ENCODE peak calls at places on chromosomes 12 and 14, in six cellular contexts. B is heart left ventricle, Z is transverse colon, G is HCT116, L is left ventricle myocardium inferior, F is stomach. H is an unnamed sample.
A peak's percentile ranks its signal among the peaks of the same experiment; 100 is the strongest.

GRCh38 chr12:83015390-83016225 is 328.9 kb downstream of the TMTC2 start:
- DNase-seq in B (no peak), Z (no peak), G (peak; percentile 23), L (no peak), F (peak; percentile 79), H (no peak)

GRCh38 chr12:48681416-48681737 is 661 bp downstream of the KANSL2 start:
- DNase-seq in B (no peak), Z (no peak), G (no peak), L (no peak), F (no peak), H (no peak)

GRCh38 chr12:269216-269615 is 6.6 kb upstream of the SLC6A13 start:
- DNase-seq in B (no peak), Z (no peak), G (no peak), L (no peak), F (no peak), H (no peak)

GRCh38 chr12:53298154-53298553 is 1.3 kb upstream of the MYG1 start:
- DNase-seq in B (no peak), Z (no peak), G (no peak), L (no peak), F (no peak), H (no peak)

GRCh38 chr12:176321-177181 is 37.4 kb downstream of the SLC6A12 start:
- DNase-seq in B (peak; percentile 65), Z (peak; percentile 75), G (no peak), L (no peak), F (peak; percentile 56), H (no peak)

GRCh38 chr12:40031965-40032364 is 73.9 kb downstream of the SLC2A13 start:
- DNase-seq in B (no peak), Z (no peak), G (no peak), L (no peak), F (no peak), H (no peak)

GRCh38 chr12:104604070-104604994 is 147.6 kb downstream of the CHST11 start:
- DNase-seq in B (peak; percentile 75), Z (peak; percentile 47), G (peak; percentile 89), L (peak; percentile 63), F (peak; percentile 49), H (peak; percentile 88)

GRCh38 chr14:90760591-90761316 is 55.5 kb downstream of the TTC7B start:
- DNase-seq in B (no peak), Z (no peak), G (no peak), L (no peak), F (no peak), H (peak; percentile 47)

GRCh38 chr12:94969424-94969823 is 34.1 kb downstream of the NDUFA12 start:
- DNase-seq in B (no peak), Z (no peak), G (no peak), L (no peak), F (no peak), H (no peak)

GRCh38 chr12:50117057-50117622 is 5.1 kb downstream of the COX14 start:
- DNase-seq in B (no peak), Z (no peak), G (no peak), L (no peak), F (no peak), H (no peak)

GRCh38 chr12:30996255-30996654 is 69.7 kb downstream of the TSPAN11 start:
- DNase-seq in B (no peak), Z (no peak), G (no peak), L (no peak), F (no peak), H (no peak)
- H3K4me3 ChIP-seq in B (no peak overlapping the region), Z (no peak overlapping the region), G (no peak overlapping the region), L (no peak overlapping the region), F (no peak overlapping the region), H (no peak overlapping the region)

GRCh38 chr12:34393086-34393820 is 371.0 kb downstream of the ALG10 start:
- DNase-seq in B (peak; percentile 50), Z (no peak), G (no peak), L (peak; percentile 7), F (peak; percentile 14), H (peak; percentile 50)
- H3K9me3 ChIP-seq in B (peaks cover 32% of the 10 kb centered on the region), Z (peaks cover 11% of the 10 kb centered on the region), G (no peaks in the 10 kb centered on the region), L (peaks cover 51% of the 10 kb centered on the region), F (peaks cover 95% of the 10 kb centered on the region), H (peaks cover 8% of the 10 kb centered on the region)

GRCh38 chr12:118855858-118856257 is 125.5 kb upstream of the SRRM4 start:
- DNase-seq in B (no peak), Z (no peak), G (no peak), L (no peak), F (no peak), H (no peak)
- TF ChIP-seq CTCF in B (no peak), Z (no peak), G (no peak), L (no peak), F (no peak), H (no peak)

DNA sequence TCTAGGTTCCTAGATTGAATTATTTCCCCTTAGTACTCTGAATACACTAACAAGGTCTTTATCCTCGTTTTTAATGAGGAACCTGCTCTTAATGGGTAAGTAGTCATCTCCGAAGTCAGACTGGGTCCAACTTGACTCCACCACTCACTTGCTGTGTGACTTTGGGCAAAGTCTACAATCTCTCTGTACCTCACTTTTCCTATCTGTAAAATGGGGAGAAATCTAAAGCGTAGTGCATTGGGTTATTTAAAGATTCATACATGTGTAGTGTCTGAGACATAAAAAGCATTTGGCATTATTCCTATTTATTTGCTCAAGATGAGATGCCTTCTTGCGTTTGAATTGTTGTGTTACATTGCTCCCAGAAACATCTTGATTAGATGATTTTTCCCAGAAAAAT is 51.5 kb downstream of the GTF2A1 start:
- DNase-seq in B (no peak), Z (no peak), G (no peak), L (no peak), F (no peak), H (no peak)
- H3K4me3 ChIP-seq in B (peak overlapping the region; percentile 72), Z (no peak overlapping the region), G (no peak overlapping the region), L (peak overlapping the region; percentile 84), F (peak overlapping the region; percentile 74), H (peak overlapping the region; percentile 48)

DNA sequence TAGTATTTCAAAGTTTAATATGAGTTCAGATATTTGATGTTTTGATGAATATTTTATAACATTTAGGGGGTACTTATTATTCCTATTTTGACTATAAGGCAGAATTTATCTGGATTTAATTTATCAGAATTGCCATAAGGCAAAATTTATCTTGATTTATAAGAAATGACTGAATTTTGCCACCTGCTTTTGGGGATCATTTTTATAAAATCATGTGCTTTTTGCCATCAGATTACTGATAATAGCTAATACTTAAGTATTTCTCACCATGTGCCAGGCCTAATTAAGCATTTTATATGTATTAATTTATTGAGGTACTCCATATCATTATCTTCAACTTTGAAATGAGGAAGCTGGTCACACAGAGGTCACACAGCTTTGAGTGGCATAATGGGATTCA is 423.7 kb downstream of the PRKD1 start:
- DNase-seq in B (no peak), Z (no peak), G (no peak), L (no peak), F (no peak), H (no peak)
- H3K9me3 ChIP-seq in B (no peaks in the 10 kb centered on the region), Z (no peaks in the 10 kb centered on the region), G (peaks cover 36% of the 10 kb centered on the region), L (peaks cover 9% of the 10 kb centered on the region), F (no peaks in the 10 kb centered on the region), H (no peaks in the 10 kb centered on the region)

DNA sequence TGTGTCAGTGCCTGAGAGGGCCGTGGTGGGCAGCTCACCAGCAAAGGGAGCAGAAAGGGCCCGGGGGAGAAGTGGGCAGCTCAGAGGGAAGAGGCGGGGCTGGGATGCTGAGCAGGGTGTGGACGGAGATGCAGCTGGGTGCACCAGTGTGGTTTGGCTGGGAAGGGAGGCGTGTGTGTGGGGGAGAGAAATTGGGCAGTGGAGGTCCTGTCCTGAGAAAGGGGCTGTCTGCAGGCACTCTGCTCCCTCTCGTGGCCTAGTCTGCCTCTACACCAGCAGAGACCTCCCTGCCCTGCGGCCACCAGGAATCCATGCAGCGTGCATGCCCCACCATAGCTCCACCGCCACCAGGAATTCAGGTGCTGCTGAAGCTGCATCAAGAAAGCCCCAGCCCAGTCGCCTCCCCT is 6.4 kb downstream of the TMEM121 start:
- DNase-seq in B (no peak), Z (no peak), G (no peak), L (no peak), F (no peak), H (no peak)
- TF ChIP-seq CTCF in B (no peak), Z (no peak), G (peak; percentile 48), L (peak; percentile 39), F (no peak), H (no peak)

GRCh38 chr14:37599527-37600368 is 4.3 kb downstream of the TTC6 start:
- DNase-seq in B (peak; percentile 43), Z (no peak), G (no peak), L (no peak), F (no peak), H (no peak)
- H3K4me3 ChIP-seq in B (no peak overlapping the region), Z (no peak overlapping the region), G (no peak overlapping the region), L (peak overlapping the region; percentile 42), F (peak overlapping the region; percentile 67), H (no peak overlapping the region)

DNA sequence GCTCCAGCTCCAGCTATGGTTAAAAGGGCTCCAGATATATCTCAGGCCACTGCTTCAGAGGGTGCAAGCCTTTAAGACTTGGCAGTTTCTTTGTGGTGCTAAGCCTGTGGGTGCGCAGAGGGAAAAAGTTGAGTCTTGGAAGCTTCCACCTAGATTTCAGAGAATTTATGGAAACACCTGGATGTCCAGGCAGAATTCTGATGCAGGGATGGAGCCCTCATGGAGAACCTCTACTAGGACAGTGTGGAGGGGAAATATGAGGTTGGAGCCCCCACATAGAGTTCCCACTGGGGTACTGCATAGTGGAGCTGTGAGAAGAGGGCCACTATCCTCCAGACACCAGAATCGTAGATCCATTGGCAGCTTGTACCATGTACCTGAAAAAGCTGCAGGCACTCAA is 69.9 kb downstream of the SDR9C7 start:
- DNase-seq in B (no peak), Z (no peak), G (no peak), L (no peak), F (no peak), H (no peak)
- H3K9me3 ChIP-seq in B (peaks cover 52% of the 10 kb centered on the region), Z (peaks cover 45% of the 10 kb centered on the region), G (peaks cover 19% of the 10 kb centered on the region), L (peaks cover 79% of the 10 kb centered on the region), F (peaks cover 38% of the 10 kb centered on the region), H (peaks cover 15% of the 10 kb centered on the region)

DNA sequence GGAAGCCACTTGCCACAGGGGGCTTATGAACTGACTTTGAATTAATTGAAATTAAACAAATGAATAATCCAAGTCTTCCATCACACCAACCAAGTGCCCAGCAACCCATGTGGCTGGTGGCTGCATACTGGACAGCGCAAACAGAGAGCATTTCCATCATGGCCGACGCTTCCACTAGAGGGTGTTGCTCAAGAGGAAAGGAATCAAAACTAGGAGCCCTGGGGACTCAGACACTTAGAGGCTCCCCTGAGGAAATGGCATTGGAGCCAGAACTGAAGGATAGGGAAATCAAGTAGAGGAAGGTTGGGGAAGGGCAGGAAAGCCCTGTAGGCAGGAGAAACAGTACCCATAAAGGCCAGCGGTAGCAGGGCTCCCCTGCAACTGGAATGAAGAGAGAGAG is 50.6 kb upstream of the NUAK1 start:
- DNase-seq in B (no peak), Z (no peak), G (no peak), L (no peak), F (no peak), H (no peak)
- TF ChIP-seq CTCF in B (no peak), Z (no peak), G (peak; percentile 22), L (no peak), F (no peak), H (no peak)

GRCh38 chr12:71594214-71594948 is 69.3 kb downstream of the ZFC3H1 start:
- DNase-seq in B (no peak), Z (no peak), G (peak; percentile 10), L (no peak), F (peak; percentile 33), H (no peak)
- H3K4me3 ChIP-seq in B (peak overlapping the region; percentile 17), Z (no peak overlapping the region), G (no peak overlapping the region), L (peak overlapping the region; percentile 48), F (no peak overlapping the region), H (no peak overlapping the region)

H was measured in right atrium auricular region.